ENCODE peak calls at places on chromosomes 16 and 17, in five cellular contexts. R is heart right ventricle, W is bronchial epithelial cell, N is esophagus squamous epithelium, M is choroid plexus epithelial cell. J is an unnamed sample.

GRCh38 chr17:80619535-80620235 is 75.0 kb downstream of the RPTOR start:
- DNase-seq in R (no peak), W (peak), N (no peak), M (peak), J (no peak)

GRCh38 chr16:11851301-11852091 is at the start of gene RSL1D1:
- DNase-seq in R (peak), W (peak), N (peak), M (peak), J (peak)

GRCh38 chr17:28643979-28644781 is 778 bp downstream of the BLTP2 start:
- DNase-seq in R (peak), W (peak), N (no peak), M (peak), J (peak)

GRCh38 chr16:67101301-67101675 is 8.5 kb upstream of the PHAF1 start:
- DNase-seq in R (no peak), W (no peak), N (no peak), M (peak), J (peak)

GRCh38 chr17:47956818-47957590 is 679 bp downstream of the PRR15L start:
- DNase-seq in R (no peak), W (no peak), N (no peak), M (peak), J (no peak)

GRCh38 chr16:74862743-74863244 is 88.2 kb upstream of the FA2H start:
- DNase-seq in R (no peak), W (peak), N (no peak), M (peak), J (no peak)

GRCh38 chr16:28183441-28183840 is 28.3 kb downstream of the XPO6 start:
- DNase-seq in R (no peak), W (no peak), N (no peak), M (no peak), J (no peak)

GRCh38 chr16:72856797-72857196 is 191.1 kb downstream of the ZFHX3 start:
- DNase-seq in R (no peak), W (peak), N (no peak), M (peak), J (no peak)

GRCh38 chr16:14455577-14455976 is 174.5 kb downstream of the PARN start:
- DNase-seq in R (no peak), W (no peak), N (no peak), M (peak), J (no peak)

GRCh38 chr16:15879255-15879804 is 9.1 kb downstream of the CEP20 start:
- DNase-seq in R (no peak), W (peak), N (no peak), M (peak), J (peak)

GRCh38 chr16:1481906-1482835 is 6.6 kb downstream of the PTX4 start:
- DNase-seq in R (no peak), W (peak), N (no peak), M (no peak), J (no peak)

GRCh38 chr17:60720763-60721531 is 43.3 kb downstream of the BCAS3 start:
- DNase-seq in R (peak), W (peak), N (no peak), M (peak), J (peak)

GRCh38 chr17:28723159-28723835 is 2.7 kb downstream of the TLCD1 start:
- DNase-seq in R (no peak), W (no peak), N (no peak), M (no peak), J (no peak)

GRCh38 chr17:47066095-47066494 is 87.0 kb upstream of the RPRML start:
- DNase-seq in R (no peak), W (no peak), N (no peak), M (no peak), J (no peak)

GRCh38 chr17:83202002-83203000 is 122.9 kb downstream of the METRNL start:
- DNase-seq in R (peak), W (no peak), N (no peak), M (no peak), J (no peak)

GRCh38 chr16:86020971-86021370 is 122.0 kb downstream of the IRF8 start:
- DNase-seq in R (no peak), W (no peak), N (no peak), M (no peak), J (no peak)

GRCh38 chr17:80926601-80927250 is 64.9 kb upstream of the CHMP6 start:
- DNase-seq in R (no peak), W (no peak), N (no peak), M (no peak), J (no peak)

GRCh38 chr17:59357219-59357699 is 25.8 kb downstream of the YPEL2 start:
- DNase-seq in R (no peak), W (no peak), N (no peak), M (peak), J (no peak)

GRCh38 chr17:28712037-28712704 is 483 bp upstream of the PROCA1 start:
- DNase-seq in R (peak), W (no peak), N (no peak), M (peak), J (no peak)

GRCh38 chr17:32491371-32492280 is 4.8 kb downstream of the CDK5R1 start:
- DNase-seq in R (no peak), W (peak), N (no peak), M (no peak), J (no peak)

GRCh38 chr17:44830359-44831269 is 527 bp upstream of the GJC1 start:
- DNase-seq in R (no peak), W (no peak), N (no peak), M (peak), J (no peak)

GRCh38 chr16:19113577-19114358 is at the start of gene ITPRIPL2:
- DNase-seq in R (peak), W (peak), N (no peak), M (peak), J (no peak)

GRCh38 chr17:75614006-75614405 is 19.2 kb upstream of the SMIM5 start:
- DNase-seq in R (no peak), W (no peak), N (no peak), M (no peak), J (no peak)

GRCh38 chr16:31880322-31880979 is 6.8 kb downstream of the ZNF267 start:
- DNase-seq in R (peak), W (peak), N (no peak), M (peak), J (no peak)

GRCh38 chr16:69204106-69204655 is 17.2 kb downstream of the SNTB2 start:
- DNase-seq in R (no peak), W (no peak), N (no peak), M (no peak), J (no peak)

GRCh38 chr16:64925166-64925565 is 196.7 kb downstream of the CDH11 start:
- DNase-seq in R (peak), W (no peak), N (no peak), M (no peak), J (no peak)

GRCh38 chr17:28226563-28226962 is 92.4 kb upstream of the TMEM97 start:
- DNase-seq in R (no peak), W (no peak), N (no peak), M (no peak), J (no peak)

GRCh38 chr17:34436607-34437006 is 73.6 kb upstream of the CCL1 start:
- DNase-seq in R (no peak), W (no peak), N (no peak), M (no peak), J (no peak)

GRCh38 chr17:43430936-43431649 is 32.3 kb downstream of the ARL4D start:
- DNase-seq in R (no peak), W (no peak), N (no peak), M (no peak), J (no peak)

GRCh38 chr16:87236516-87237115 is 80.6 kb downstream of the C16orf95 start:
- DNase-seq in R (no peak), W (no peak), N (no peak), M (no peak), J (no peak)

GRCh38 chr16:81547194-81547918 is 102.7 kb downstream of the CMIP start:
- DNase-seq in R (no peak), W (no peak), N (no peak), M (no peak), J (no peak)

GRCh38 chr17:75367312-75367711 is 38.2 kb downstream of the GRB2 start:
- DNase-seq in R (no peak), W (peak), N (no peak), M (peak), J (peak)

GRCh38 chr16:35510701-35511100 is 2051.3 kb downstream of the TP53TG3F start:
- DNase-seq in R (no peak), W (no peak), N (no peak), M (no peak), J (no peak)

GRCh38 chr16:89407925-89408300 is 82.4 kb downstream of the ANKRD11 start:
- DNase-seq in R (no peak), W (no peak), N (no peak), M (peak), J (no peak)

GRCh38 chr16:65788434-65789147 is 577.9 kb upstream of the CDH5 start:
- DNase-seq in R (no peak), W (no peak), N (no peak), M (no peak), J (no peak)

GRCh38 chr16:89193021-89193575 is 7.2 kb downstream of the SLC22A31 start:
- DNase-seq in R (peak), W (peak), N (no peak), M (no peak), J (no peak)

GRCh38 chr16:59697236-59697635 is 963.1 kb upstream of the GOT2 start:
- DNase-seq in R (no peak), W (no peak), N (no peak), M (peak), J (no peak)

DNA sequence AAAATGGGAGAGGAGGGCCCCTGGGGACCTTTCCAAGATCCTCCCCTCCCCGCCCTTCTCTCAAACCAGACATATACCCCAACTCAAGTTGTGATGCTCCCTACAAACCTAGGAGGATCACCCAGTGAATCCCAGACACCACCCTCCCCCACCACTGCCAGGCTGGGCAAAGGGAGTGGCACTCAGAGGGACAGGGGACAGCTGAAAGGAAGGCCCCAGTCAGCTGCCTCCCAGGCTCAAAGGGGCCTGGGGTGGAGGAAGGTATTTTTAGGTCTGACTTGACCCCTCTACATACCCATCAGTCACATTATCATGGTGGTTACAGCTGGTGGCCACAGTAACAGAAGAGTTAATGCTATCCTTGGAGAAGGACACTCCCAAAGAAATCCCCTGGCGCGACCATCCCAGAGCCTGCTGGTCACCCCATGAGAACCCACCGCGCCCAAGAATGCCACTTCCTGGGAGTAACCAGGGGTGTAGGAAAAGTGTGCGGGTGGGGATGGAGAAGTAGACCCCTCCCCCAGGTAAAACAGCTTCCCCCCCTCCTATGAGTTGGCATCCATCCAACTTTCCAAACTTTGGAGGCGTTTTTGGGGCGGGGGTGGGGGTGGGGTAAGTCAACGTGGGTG is 1.2 kb downstream of the CACNB1 start:
- DNase-seq in R (no peak), W (no peak), N (no peak), M (no peak), J (no peak)
- H3K4me3 ChIP-seq in R (peak), W (peak), N (peak), M (peak), J (peak)

DNA sequence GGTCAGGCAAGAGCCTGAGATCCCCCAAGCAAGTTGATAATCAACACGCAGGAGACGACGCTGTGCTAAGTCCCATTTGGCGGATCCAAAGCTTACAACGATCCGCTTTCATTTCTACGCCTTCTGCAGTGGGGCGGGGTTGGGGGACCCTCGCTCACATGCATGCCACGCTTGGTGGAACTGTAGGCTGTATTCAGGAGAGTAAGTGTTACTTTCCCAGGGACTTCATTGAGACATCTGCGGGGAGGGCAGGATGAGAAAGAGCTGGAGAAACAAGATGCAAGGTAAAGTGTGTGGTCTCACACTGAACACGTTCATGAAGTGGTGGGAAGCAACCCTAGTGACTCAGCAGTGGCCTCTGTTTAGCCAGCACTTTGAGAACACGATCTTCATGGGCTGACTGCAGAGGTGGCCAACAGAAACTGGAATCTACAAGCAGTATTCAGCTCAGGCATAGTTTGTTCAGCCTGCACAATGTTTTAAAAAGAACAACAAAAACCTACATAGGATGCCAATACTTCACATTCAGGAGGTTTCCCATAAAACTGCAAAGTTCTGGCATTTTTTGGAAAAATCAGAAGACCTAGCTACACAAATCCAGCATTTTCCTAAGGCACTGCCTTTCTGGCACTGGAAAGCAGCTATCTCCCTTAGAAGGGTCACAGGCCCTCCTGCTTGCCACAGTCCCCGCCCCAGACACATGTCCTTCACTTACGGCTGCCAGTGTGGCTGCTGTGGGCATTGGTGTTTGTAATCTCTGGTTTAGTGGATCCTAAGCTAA is 100.3 kb downstream of the XYLT1 start:
- DNase-seq in R (no peak), W (no peak), N (no peak), M (no peak), J (no peak)
- TF ChIP-seq CTCF in R (no peak), W (no peak), N (no peak), M (no peak), J (no peak)

DNA sequence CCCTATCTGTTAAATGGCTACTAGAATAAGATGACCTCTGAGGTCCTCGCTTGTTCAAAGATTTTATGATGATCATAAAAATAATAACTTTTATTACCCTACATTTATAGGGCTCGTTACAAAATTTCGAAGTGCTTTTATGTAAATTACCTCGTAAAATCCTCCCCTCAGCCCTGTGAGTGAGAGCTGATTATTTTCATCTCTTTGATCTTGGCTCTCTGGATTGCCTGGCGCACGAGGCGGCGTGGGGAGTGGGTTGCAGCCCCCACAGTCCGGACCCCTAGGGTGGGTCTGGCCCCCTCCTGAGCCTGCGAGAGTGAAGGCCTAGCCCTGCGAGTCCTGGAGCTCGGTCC is 1.6 kb downstream of the SDK2 start:
- DNase-seq in R (no peak), W (no peak), N (no peak), M (no peak), J (no peak)
- H3K4me3 ChIP-seq in R (peak), W (peak), N (peak), M (no peak), J (no peak)

GRCh38 chr17:4607261-4607731 is 23.0 kb downstream of the SMTNL2 start:
- DNase-seq in R (no peak), W (no peak), N (no peak), M (peak), J (no peak)
- TF ChIP-seq CTCF in R (no peak), W (no peak), N (no peak), M (no peak), J (no peak)

GRCh38 chr17:64411999-64412771 is 21.5 kb upstream of the PECAM1 start:
- DNase-seq in R (peak), W (no peak), N (no peak), M (peak), J (peak)
- H3K4me3 ChIP-seq in R (peak), W (no peak), N (no peak), M (peak), J (peak)

GRCh38 chr16:50381679-50382440 is 13.1 kb upstream of the BRD7 start:
- DNase-seq in R (no peak), W (no peak), N (no peak), M (no peak), J (no peak)
- TF ChIP-seq CTCF in R (no peak), W (no peak), N (no peak), M (peak), J (no peak)

GRCh38 chr17:50057521-50057991 is 1.6 kb downstream of the ITGA3 start:
- DNase-seq in R (no peak), W (no peak), N (no peak), M (no peak), J (no peak)
- H3K4me3 ChIP-seq in R (peak), W (peak), N (peak), M (peak), J (peak)

GRCh38 chr17:82155606-82156005 is 57.0 kb downstream of the CCDC57 start:
- DNase-seq in R (no peak), W (no peak), N (no peak), M (no peak), J (no peak)
- TF ChIP-seq CTCF in R (no peak), W (no peak), N (no peak), M (no peak), J (no peak)

J was measured in retinal pigment epithelial cell.